ENCODE peak calls at places on chromosomes 5 and 9, in four cellular contexts. U is tibial artery; G is CD8-positive, alpha-beta T cell; E is body of pancreas. P is an unnamed sample.

GRCh38 chr5:153504726-153505125 is 14.3 kb downstream of the GRIA1 start:
- DNase-seq in G (no peak), E (no peak), U (no peak), P (no peak)

GRCh38 chr9:136599811-136600660 is 54.2 kb upstream of the NOTCH1 start:
- DNase-seq in U (no peak), G (no peak), E (no peak), P (no peak)

GRCh38 chr5:6736524-6737042 is 23.4 kb downstream of the TENT4A start:
- DNase-seq in U (peak; percentile 46), E (no peak), G (no peak), P (no peak)

GRCh38 chr9:128887914-128888350 is 6.0 kb downstream of the LRRC8A start:
- DNase-seq in U (no peak), G (no peak), E (no peak), P (no peak)

GRCh38 chr5:159156426-159156835 is 52.9 kb downstream of the RNF145 start:
- DNase-seq in E (no peak), U (no peak), G (no peak), P (no peak)

GRCh38 chr9:18296702-18297531 is 177.0 kb upstream of the ADAMTSL1 start:
- DNase-seq in G (no peak), E (no peak), U (no peak), P (peak; percentile 42)

GRCh38 chr5:90916947-90917800 is 358.6 kb downstream of the ADGRV1 start:
- DNase-seq in G (no peak), E (no peak), U (no peak), P (no peak)

GRCh38 chr5:54224083-54224836 is 86.1 kb downstream of the ARL15 start:
- DNase-seq in U (no peak), E (no peak), G (no peak), P (no peak)

GRCh38 chr9:37377688-37378612 is 44.5 kb upstream of the GRHPR start:
- DNase-seq in G (no peak), E (no peak), U (no peak), P (no peak)

GRCh38 chr5:38330207-38330606 is 71.8 kb downstream of the EGFLAM start:
- DNase-seq in E (no peak), G (no peak), U (no peak), P (no peak)

GRCh38 chr5:111308951-111309350 is 84.8 kb downstream of the CAMK4 start:
- DNase-seq in U (no peak), E (no peak), G (no peak), P (no peak)

GRCh38 chr9:19464061-19464763 is 55.4 kb downstream of the ACER2 start:
- DNase-seq in U (no peak), G (no peak), E (no peak), P (no peak)

GRCh38 chr9:117771162-117771561 is 67.0 kb downstream of the TLR4 start:
- DNase-seq in E (no peak), G (no peak), U (no peak), P (no peak)

GRCh38 chr9:6644346-6645152 is 980 bp downstream of the GLDC start:
- DNase-seq in E (no peak), U (no peak), G (no peak), P (no peak)

GRCh38 chr9:35617548-35617947 is 665 bp downstream of the CD72 start:
- DNase-seq in U (no peak), E (no peak), G (no peak), P (no peak)

GRCh38 chr5:79346420-79346824 is 110.5 kb downstream of the JMY start:
- DNase-seq in E (no peak), U (no peak), G (no peak), P (no peak)

GRCh38 chr9:33140406-33141360 is 26.5 kb downstream of the B4GALT1 start:
- DNase-seq in U (peak; percentile 44), E (no peak), G (no peak), P (no peak)

GRCh38 chr5:133338504-133339355 is 273.6 kb downstream of the FSTL4 start:
- DNase-seq in E (no peak), G (no peak), U (peak; percentile 40), P (no peak)

GRCh38 chr5:68066277-68066955 is 149.1 kb upstream of the PIK3R1 start:
- DNase-seq in U (no peak), G (no peak), E (no peak), P (no peak)

GRCh38 chr5:3660630-3661029 is 65.0 kb downstream of the IRX1 start:
- DNase-seq in U (no peak), E (no peak), G (no peak), P (no peak)

GRCh38 chr9:37667706-37668672 is 17.2 kb downstream of the FRMPD1 start:
- DNase-seq in U (no peak), G (no peak), E (no peak), P (peak; percentile 90)

GRCh38 chr5:150780180-150780692 is 1.7 kb downstream of the SMIM3 start:
- DNase-seq in E (no peak), G (no peak), U (peak; percentile 80), P (no peak)

GRCh38 chr5:150781706-150782614 is 3.4 kb downstream of the SMIM3 start:
- DNase-seq in E (no peak), U (peak; percentile 91), G (no peak), P (no peak)

GRCh38 chr5:150783422-150783928 is 4.9 kb downstream of the SMIM3 start:
- DNase-seq in G (peak; percentile 42), E (peak; percentile 64), U (peak; percentile 83), P (no peak)

GRCh38 chr5:150780816-150781221 is 2.3 kb downstream of the SMIM3 start:
- DNase-seq in G (no peak), E (no peak), U (no peak), P (no peak)

DNA sequence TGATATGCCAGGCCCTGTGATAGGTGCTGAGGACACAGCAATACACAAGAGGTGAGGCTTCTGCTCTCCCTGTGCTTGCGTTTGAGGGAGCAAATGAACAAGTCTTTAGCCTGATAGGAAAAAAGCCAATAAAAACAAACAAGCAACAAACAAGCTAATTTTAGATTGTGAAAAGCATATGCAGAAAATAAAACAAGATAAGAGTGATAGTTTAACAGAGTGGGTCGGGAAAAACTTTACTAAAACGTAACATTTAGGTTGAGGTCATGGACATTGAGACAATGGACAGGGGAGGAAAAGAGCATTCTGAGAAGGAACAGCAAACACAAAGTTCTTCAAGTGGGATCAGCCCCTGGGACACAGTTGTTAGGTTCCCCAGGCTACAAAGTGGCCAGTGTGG is 4.3 kb downstream of the SMIM3 start:
- DNase-seq in G (no peak), U (no peak), E (no peak), P (no peak)
- H3K4me3 ChIP-seq in G (peak overlapping the region; percentile 36), U (no peak overlapping the region), E (no peak overlapping the region), P (no peak overlapping the region)

GRCh38 chr9:26261503-26262330 is 583.5 kb upstream of the TUSC1 start:
- DNase-seq in G (no peak), E (no peak), U (no peak), P (no peak)

GRCh38 chr9:26263451-26263850 is 585.2 kb upstream of the TUSC1 start:
- DNase-seq in G (no peak), E (no peak), U (no peak), P (no peak)

GRCh38 chr9:26264709-26265601 is 586.7 kb upstream of the TUSC1 start:
- DNase-seq in U (no peak), E (no peak), G (no peak), P (no peak)

GRCh38 chr9:26262431-26262830 is 584.2 kb upstream of the TUSC1 start:
- DNase-seq in G (no peak), U (no peak), E (no peak), P (no peak)

DNA sequence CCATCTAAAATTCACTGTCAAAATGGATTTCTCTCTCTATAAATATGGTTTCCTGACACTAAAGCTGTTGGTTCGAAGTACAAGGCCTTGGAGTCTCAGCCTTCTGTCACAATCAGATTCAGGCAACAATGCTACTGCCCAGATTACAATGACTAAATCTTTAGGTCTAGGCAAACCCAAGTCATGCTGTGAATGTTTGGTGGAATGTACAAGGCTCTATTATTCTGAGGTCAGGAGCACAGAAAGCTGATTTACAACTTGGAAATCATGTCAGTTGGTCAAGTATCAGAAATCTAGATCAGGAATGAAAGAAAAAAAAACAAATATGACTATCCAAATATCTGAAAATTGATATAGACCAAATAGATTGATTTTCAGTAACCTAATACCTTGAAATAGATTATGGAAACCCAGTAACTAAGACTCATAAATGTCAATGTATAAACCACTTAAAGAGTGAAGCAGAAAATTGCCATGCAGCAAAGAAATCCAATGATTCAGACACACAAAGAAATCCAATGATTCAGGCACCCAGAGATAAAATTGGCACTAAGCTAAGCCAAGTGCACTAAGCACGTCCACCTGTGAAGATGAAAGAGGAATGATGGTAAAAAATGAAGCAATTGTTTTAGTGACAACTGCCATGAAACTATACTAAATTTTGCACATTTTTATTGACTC is 588.0 kb upstream of the TUSC1 start:
- DNase-seq in G (no peak), U (no peak), E (no peak), P (no peak)
- TF ChIP-seq CTCF in G (no peak), U (no peak), E (no peak), P (no peak)

GRCh38 chr5:171966964-171967363 is 39.5 kb downstream of the FBXW11 start:
- DNase-seq in U (no peak), E (no peak), G (no peak), P (no peak)

GRCh38 chr5:171966270-171966669 is 40.2 kb downstream of the FBXW11 start:
- DNase-seq in E (no peak), U (no peak), G (no peak), P (no peak)

GRCh38 chr5:171963416-171963815 is 43.0 kb downstream of the FBXW11 start:
- DNase-seq in E (no peak), U (no peak), G (no peak), P (no peak)

GRCh38 chr5:171968512-171968911 is 37.9 kb downstream of the FBXW11 start:
- DNase-seq in U (no peak), G (no peak), E (no peak), P (no peak)

DNA sequence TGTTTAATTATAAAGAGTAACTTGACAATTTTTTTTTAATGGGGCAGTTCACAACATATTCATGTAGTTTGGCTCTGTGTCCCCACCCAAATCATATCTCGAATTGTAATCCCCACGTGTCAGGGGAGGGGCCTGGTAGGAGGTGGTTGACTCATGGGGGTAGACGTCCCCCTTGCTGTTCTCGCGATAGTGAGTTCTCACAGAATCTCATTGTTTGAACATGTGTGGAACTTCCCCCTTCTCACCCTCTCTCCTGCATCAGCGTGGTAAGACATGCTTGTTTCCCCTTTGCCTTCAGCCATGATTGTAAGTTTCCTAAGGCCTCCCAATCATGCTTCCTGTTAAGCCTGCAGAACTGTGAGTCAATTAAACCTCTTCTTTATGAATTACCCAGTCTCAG is 40.7 kb downstream of the FBXW11 start:
- DNase-seq in G (no peak), E (no peak), U (no peak), P (no peak)
- H3K4me3 ChIP-seq in G (no peak overlapping the region), E (no peak overlapping the region), U (no peak overlapping the region), P (no peak overlapping the region)

GRCh38 chr5:76337949-76338589 is 65.0 kb upstream of the IQGAP2 start:
- DNase-seq in U (no peak), E (peak; percentile 71), G (peak; percentile 19), P (peak; percentile 79)
- TF ChIP-seq CTCF in U (no peak), E (peak; percentile 62), G (peak; percentile 35), P (peak; percentile 66)

DNA sequence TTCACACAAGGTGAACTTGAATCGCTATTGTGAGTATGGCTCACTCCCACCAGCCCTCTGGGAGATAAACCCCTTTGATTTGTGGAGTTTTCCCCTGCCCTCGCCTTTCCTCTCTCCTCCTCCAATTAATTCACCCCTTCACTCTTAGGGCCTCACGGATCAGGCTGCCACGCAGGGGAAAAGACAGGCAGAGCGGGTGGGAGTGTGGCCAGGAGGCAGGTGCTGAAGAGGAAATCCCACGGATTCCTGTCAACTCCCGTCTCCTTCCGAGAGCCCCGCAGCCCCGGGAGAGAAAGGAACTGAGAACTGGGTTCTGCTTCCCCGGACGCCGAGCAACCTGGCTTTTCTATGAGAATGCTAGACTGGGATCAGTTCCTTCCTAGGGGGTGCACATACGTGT is 314.6 kb upstream of the TLE4 start:
- DNase-seq in G (no peak), E (no peak), U (no peak), P (peak; percentile 59)
- H3K4me3 ChIP-seq in G (no peak overlapping the region), E (no peak overlapping the region), U (no peak overlapping the region), P (peak overlapping the region; percentile 54)

GRCh38 chr5:149960272-149961185 is at the start of gene SLC26A2:
- DNase-seq in G (peak; percentile 89), U (peak; percentile 99), E (peak; percentile 96), P (peak; percentile 98)
- TF ChIP-seq CTCF in G (no peak), U (no peak), E (no peak), P (no peak)